ENCODE peak calls at places on chromosome 7, in six cellular contexts. O, X, M, U, T and B are unnamed samples. For H3K36me3, the result is how much of the 10 kb centered on the place peaks cover.

GRCh38 chr7:116805100-116805544 is 57.3 kb upstream of the CAPZA2 start:
- DNase-seq in T (peak), X (peak), O (no peak), M (no peak), U (peak), B (no peak)

GRCh38 chr7:33805630-33806233 is 99.6 kb upstream of the BMPER start:
- DNase-seq in U (no peak), X (peak), O (no peak), M (no peak), T (peak), B (no peak)

GRCh38 chr7:77940647-77941046 is 142.1 kb downstream of the PHTF2 start:
- DNase-seq in T (peak), U (peak), M (peak), X (peak), O (peak), B (peak)

GRCh38 chr7:83547526-83547925 is 101.4 kb downstream of the SEMA3E start:
- DNase-seq in T (peak), U (no peak), O (no peak), X (peak), M (no peak), B (peak)

GRCh38 chr7:36459236-36459960 is 69.7 kb downstream of the ANLN start:
- DNase-seq in M (no peak), O (no peak), X (no peak), U (no peak), T (no peak), B (no peak)

GRCh38 chr7:128165927-128166420 is 75.1 kb upstream of the LEP start:
- DNase-seq in O (no peak), X (no peak), M (no peak), U (no peak), T (no peak), B (no peak)

GRCh38 chr7:158957507-158957900 is 101.1 kb downstream of the DYNC2I1 start:
- DNase-seq in T (no peak), X (no peak), O (no peak), U (no peak), M (no peak), B (no peak)

GRCh38 chr7:73830872-73831655 is at the start of gene CLDN4:
- DNase-seq in T (peak), M (no peak), U (peak), X (no peak), O (peak), B (peak)

GRCh38 chr7:18997477-18998130 is 119.8 kb downstream of the TWIST1 start:
- DNase-seq in M (no peak), O (no peak), T (no peak), X (no peak), U (no peak), B (no peak)

GRCh38 chr7:7703427-7703826 is 15.0 kb downstream of the RPA3 start:
- DNase-seq in O (no peak), T (no peak), M (no peak), X (no peak), U (no peak), B (no peak)

GRCh38 chr7:138929969-138930368 is 51.2 kb downstream of the KIAA1549 start:
- DNase-seq in O (no peak), M (no peak), U (no peak), X (no peak), T (no peak), B (no peak)

GRCh38 chr7:143384148-143384547 is 3.0 kb downstream of the ZYX start:
- DNase-seq in T (no peak), O (no peak), M (no peak), U (no peak), X (peak), B (no peak)

GRCh38 chr7:28048694-28049093 is 131.9 kb downstream of the JAZF1 start:
- DNase-seq in X (no peak), U (no peak), O (no peak), M (no peak), T (no peak), B (no peak)

GRCh38 chr7:27096756-27097514 is 1.1 kb upstream of the HOXA1 start:
- DNase-seq in U (no peak), X (peak), O (peak), T (no peak), M (no peak), B (no peak)

GRCh38 chr7:102303669-102304422 is 17.2 kb downstream of the SH2B2 start:
- DNase-seq in T (no peak), M (no peak), O (no peak), X (no peak), U (no peak), B (no peak)

GRCh38 chr7:148155826-148156225 is 434.7 kb upstream of the C7orf33 start:
- DNase-seq in T (no peak), M (no peak), U (no peak), X (no peak), O (no peak), B (no peak)

GRCh38 chr7:68148440-68148839 is 1151.8 kb downstream of the TYW1 start:
- DNase-seq in X (no peak), O (no peak), T (no peak), M (no peak), U (no peak), B (no peak)

GRCh38 chr7:69365588-69366241 is 232.6 kb upstream of the AUTS2 start:
- DNase-seq in X (peak), O (no peak), U (no peak), M (no peak), T (peak), B (no peak)

GRCh38 chr7:119918185-119918584 is 354.8 kb upstream of the KCND2 start:
- DNase-seq in T (no peak), U (no peak), X (no peak), O (no peak), M (no peak), B (no peak)

GRCh38 chr7:96508371-96508770 is 186.5 kb upstream of the SLC25A13 start:
- DNase-seq in M (no peak), X (no peak), O (no peak), T (no peak), U (no peak), B (peak)

GRCh38 chr7:3673524-3673923 is 372.5 kb downstream of the SDK1 start:
- DNase-seq in T (peak), O (peak), U (peak), X (no peak), M (peak), B (no peak)

GRCh38 chr7:51606601-51607154 is 290.1 kb upstream of the COBL start:
- DNase-seq in M (no peak), U (no peak), T (peak), X (no peak), O (no peak), B (no peak)

GRCh38 chr7:158266426-158266816 is 321.2 kb downstream of the PTPRN2 start:
- DNase-seq in X (no peak), M (no peak), U (no peak), T (no peak), O (no peak), B (no peak)

GRCh38 chr7:17709127-17709526 is 231.2 kb downstream of the SNX13 start:
- DNase-seq in O (no peak), M (no peak), U (no peak), X (no peak), T (no peak), B (no peak)

GRCh38 chr7:7554021-7554432 is 12.7 kb upstream of the MIOS start:
- DNase-seq in M (no peak), O (no peak), X (peak), U (no peak), T (no peak), B (no peak)

GRCh38 chr7:114973147-114973546 is 51.3 kb downstream of the MDFIC start:
- DNase-seq in O (no peak), X (peak), U (no peak), M (no peak), T (no peak), B (peak)

GRCh38 chr7:141359740-141360413 is 191.3 kb upstream of the AGK start:
- DNase-seq in X (no peak), T (no peak), M (no peak), O (no peak), U (no peak), B (no peak)

GRCh38 chr7:155495440-155496248 is 37.7 kb downstream of the EN2 start:
- DNase-seq in M (no peak), X (no peak), O (no peak), U (no peak), T (no peak), B (no peak)

GRCh38 chr7:45682836-45683555 is 108.8 kb downstream of the ADCY1 start:
- DNase-seq in T (no peak), O (no peak), U (no peak), X (peak), M (no peak), B (no peak)

GRCh38 chr7:21851445-21852043 is 94.2 kb downstream of the CDCA7L start:
- DNase-seq in T (no peak), M (no peak), O (no peak), X (peak), U (no peak), B (no peak)

GRCh38 chr7:78139335-78139734 is 340.8 kb downstream of the PHTF2 start:
- DNase-seq in O (no peak), U (no peak), M (no peak), T (no peak), X (peak), B (no peak)

GRCh38 chr7:41855798-41856197 is 152.9 kb upstream of the INHBA start:
- DNase-seq in X (peak), T (no peak), U (no peak), O (no peak), M (no peak), B (no peak)

GRCh38 chr7:33459340-33459751 is 330.0 kb downstream of the BBS9 start:
- DNase-seq in M (no peak), O (peak), X (peak), T (peak), U (peak), B (no peak)

GRCh38 chr7:79548616-79549206 is 95.2 kb upstream of the MAGI2 start:
- DNase-seq in O (peak), X (peak), M (no peak), U (peak), T (no peak), B (no peak)

GRCh38 chr7:138442822-138443221 is 17.2 kb upstream of the TRIM24 start:
- DNase-seq in M (no peak), O (no peak), T (no peak), U (no peak), X (no peak), B (no peak)

GRCh38 chr7:141354251-141354650 is 197.0 kb upstream of the AGK start:
- DNase-seq in X (peak), M (no peak), T (no peak), U (no peak), O (no peak), B (no peak)

GRCh38 chr7:155489862-155490696 is 32.1 kb downstream of the EN2 start:
- DNase-seq in U (no peak), T (no peak), O (peak), M (no peak), X (peak), B (no peak)

GRCh38 chr7:340200-340937 is 50.4 kb downstream of the FOXL3 start:
- DNase-seq in X (no peak), M (no peak), O (no peak), U (no peak), T (no peak), B (no peak)
- TF ChIP-seq EZH2 in X (no peak), M (peak), O (no peak), U (no peak), T (no peak), B (no peak)

DNA sequence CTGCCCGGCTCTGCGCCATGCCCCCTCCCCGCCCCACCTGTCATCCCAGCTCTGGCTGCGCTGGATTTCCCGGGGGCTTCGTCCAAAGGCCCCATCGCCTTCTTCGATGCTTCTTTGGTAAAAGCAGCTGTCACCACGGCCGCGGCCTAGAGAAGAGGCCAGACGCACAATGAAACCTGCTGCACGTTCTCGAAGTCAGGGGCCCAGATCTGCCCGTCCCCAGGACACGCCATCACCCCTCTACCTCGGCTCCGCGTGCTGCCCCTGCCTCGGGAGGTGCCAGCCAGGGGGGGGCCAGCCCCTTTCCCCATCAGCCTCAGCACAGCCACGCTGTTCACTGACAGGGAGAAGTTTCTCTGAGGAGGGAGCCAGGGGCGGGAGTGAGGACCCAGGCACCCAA is 6.8 kb downstream of the GIGYF1 start:
- DNase-seq in M (no peak), O (no peak), U (no peak), T (no peak), X (no peak), B (no peak)
- H3K36me3 ChIP-seq in M (half or more), O (under half), U (under half), T (under half), X (under half), B (under half)

GRCh38 chr7:5424689-5425506 is 1.3 kb upstream of the TNRC18 start:
- DNase-seq in X (peak), O (peak), T (peak), M (peak), U (peak), B (peak)
- TF ChIP-seq EZH2 in X (no peak), O (peak), T (no peak), M (no peak), U (no peak), B (no peak)

DNA sequence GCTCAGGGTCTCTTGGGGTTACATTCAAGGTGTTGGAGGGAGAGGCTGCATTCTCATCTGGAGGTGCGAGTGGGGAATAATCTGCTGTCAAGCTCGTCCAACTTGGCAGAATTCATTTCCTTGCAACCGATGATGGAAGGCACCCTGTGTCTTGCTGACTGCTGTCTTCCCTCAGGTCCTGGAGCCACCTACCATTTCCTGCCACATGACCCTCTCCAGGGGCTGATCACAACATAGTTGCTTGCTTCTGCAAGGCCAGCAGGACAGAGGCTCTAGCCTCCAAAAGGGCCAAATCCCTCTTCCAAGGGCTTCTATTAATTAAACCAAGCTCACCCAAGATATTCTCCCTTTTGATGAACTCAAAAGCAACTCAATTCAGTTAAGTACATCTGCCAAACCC is 14.2 kb upstream of the BRI3 start:
- DNase-seq in O (no peak), M (no peak), X (no peak), U (no peak), T (no peak), B (no peak)
- H3K36me3 ChIP-seq in O (under half), M (under half), X (under half), U (under half), T (under half), B (under half)

GRCh38 chr7:131556055-131556911 is at the start of gene PODXL:
- DNase-seq in O (peak), X (peak), M (peak), U (no peak), T (peak), B (peak)
- TF ChIP-seq EZH2 in O (no peak), X (no peak), M (no peak), U (peak), T (peak), B (no peak)

DNA sequence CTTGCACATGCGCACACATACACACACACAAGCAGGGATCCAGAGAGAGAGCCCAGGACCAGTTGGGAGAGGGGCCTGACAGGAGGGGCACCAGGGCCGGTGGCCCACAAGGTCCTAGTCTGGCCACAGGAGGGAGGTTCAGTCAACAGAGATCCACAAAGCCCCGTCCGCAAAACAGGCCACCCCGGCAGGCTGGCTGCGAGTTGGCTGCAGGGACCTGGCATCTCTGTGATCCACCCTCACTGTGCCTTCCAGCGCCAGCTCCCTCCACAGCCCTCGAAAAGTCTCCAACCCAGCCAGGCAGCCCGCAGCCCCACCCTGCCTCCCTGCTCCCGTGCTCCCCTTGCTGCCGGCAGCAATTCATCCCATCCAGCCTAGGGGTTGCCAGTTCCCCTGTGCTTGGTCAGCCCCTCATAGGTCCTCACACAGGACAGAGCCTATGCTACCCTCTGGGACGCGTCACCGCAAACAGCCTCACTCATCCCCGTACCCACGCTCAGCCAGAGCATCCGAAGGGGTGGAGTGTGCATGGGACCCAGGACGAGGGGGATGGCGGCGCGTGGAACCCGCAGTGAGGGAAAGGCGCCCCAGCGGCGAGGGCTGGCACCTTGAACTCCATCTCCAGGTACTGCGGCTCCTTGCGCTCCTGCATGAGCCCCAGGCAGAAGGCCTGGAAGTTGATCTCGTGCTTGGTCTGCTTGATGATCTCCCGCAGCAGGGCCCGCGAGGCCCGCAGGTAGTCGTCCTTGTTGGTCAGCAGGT is 7.5 kb downstream of the INTS1 start:
- DNase-seq in T (no peak), M (no peak), O (no peak), U (no peak), X (no peak), B (no peak)
- H3K36me3 ChIP-seq in T (under half), M (half or more), O (under half), U (under half), X (under half), B (under half)

GRCh38 chr7:1238363-1239331 is 6.0 kb downstream of the UNCX start:
- DNase-seq in M (no peak), O (peak), U (no peak), T (no peak), X (no peak), B (no peak)
- TF ChIP-seq EZH2 in M (peak), O (peak), U (no peak), T (peak), X (peak), B (no peak)

DNA sequence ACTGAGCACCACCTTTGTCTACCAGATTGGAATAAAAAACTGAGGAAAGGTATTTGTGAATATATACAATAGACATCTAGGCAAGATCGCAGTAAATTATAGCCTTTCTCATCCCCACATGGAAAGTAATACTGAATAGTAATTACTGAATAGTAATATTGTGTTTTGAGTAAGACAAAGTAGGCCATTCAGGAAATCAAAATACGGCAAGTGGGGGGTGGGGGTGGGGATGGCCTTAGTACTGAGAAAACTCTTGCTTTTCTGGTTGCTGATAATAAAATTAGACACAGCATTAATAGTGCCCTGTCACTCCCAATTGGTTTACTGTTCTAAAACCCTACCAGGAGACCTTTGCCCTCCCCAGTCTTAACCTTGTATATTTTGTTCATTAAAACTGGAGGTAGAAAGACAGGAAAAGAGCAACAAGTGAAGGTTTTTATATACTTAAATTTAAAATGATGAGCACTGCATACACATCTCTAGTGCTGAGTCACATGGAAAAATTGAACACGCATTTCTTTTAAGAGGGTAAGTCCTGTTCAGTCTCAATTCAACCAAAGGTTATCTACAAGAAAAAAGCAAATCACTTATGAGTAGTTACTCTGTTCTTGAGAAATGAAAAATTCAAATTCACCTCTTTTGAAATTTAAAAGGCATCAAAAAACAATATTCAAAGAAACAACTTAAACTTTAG is 65.6 kb downstream of the IGF2BP3 start:
- DNase-seq in M (no peak), U (no peak), X (no peak), T (no peak), O (no peak), B (no peak)
- H3K36me3 ChIP-seq in M (half or more), U (under half), X (under half), T (under half), O (under half), B (half or more)

GRCh38 chr7:12921751-12922345 is 234.4 kb downstream of the ARL4A start:
- DNase-seq in O (no peak), U (no peak), X (no peak), M (no peak), T (no peak), B (peak)
- TF ChIP-seq EZH2 in O (no peak), U (no peak), X (no peak), M (no peak), T (no peak), B (no peak)